ENCODE peak calls at places on chromosomes 3 and 15, in seven cellular contexts. Y is AG09319, O is NB4, F is ACHN, L is K562, I is B cell, H is HuH-7.5. U is an unnamed sample.

GRCh38 chr3:72303926-72304325 is 519.0 kb upstream of the PROK2 start:
- DNase-seq in F (no peak), H (no peak), L (no peak), I (no peak), O (no peak), Y (no peak), U (no peak)

GRCh38 chr15:44595246-44595645 is 58.3 kb downstream of the EIF3J start:
- DNase-seq in I (no peak), O (no peak), H (no peak), L (no peak), Y (no peak), F (no peak), U (no peak)

GRCh38 chr15:35430301-35430700 is 115.7 kb downstream of the DPH6 start:
- DNase-seq in F (no peak), O (no peak), Y (no peak), H (no peak), L (no peak), I (no peak), U (peak; percentile 47)

GRCh38 chr3:129315386-129315991 is 36.8 kb downstream of the HMCES start:
- DNase-seq in I (peak; percentile 65), O (peak; percentile 61), H (peak; percentile 50), L (no peak), F (peak; percentile 13), Y (no peak), U (peak; percentile 40)

GRCh38 chr3:175224051-175224450 is 364.9 kb downstream of the NAALADL2 start:
- DNase-seq in Y (no peak), O (no peak), L (no peak), H (peak; percentile 3), F (no peak), I (no peak), U (no peak)

GRCh38 chr3:4350789-4351163 is 47.6 kb downstream of the SETMAR start:
- DNase-seq in Y (peak; percentile 32), I (peak; percentile 70), H (peak; percentile 64), F (peak; percentile 55), O (peak; percentile 69), L (peak; percentile 80), U (peak; percentile 74)

GRCh38 chr3:37249717-37250116 is 75.3 kb upstream of the LRRFIP2 start:
- DNase-seq in H (no peak), I (no peak), F (no peak), L (no peak), O (no peak), Y (no peak), U (no peak)

GRCh38 chr3:186360779-186361178 is 1.3 kb downstream of the DGKG start:
- DNase-seq in I (peak; percentile 18), L (no peak), F (no peak), H (no peak), O (peak; percentile 69), Y (no peak), U (no peak)

GRCh38 chr3:50648297-50648696 is 26.4 kb upstream of the DOCK3 start:
- DNase-seq in L (no peak), O (no peak), F (no peak), I (no peak), H (no peak), Y (no peak), U (no peak)

GRCh38 chr3:33044676-33045075 is 52.3 kb downstream of the GLB1 start:
- DNase-seq in Y (no peak), L (no peak), O (no peak), I (no peak), F (no peak), H (no peak), U (no peak)

GRCh38 chr15:55907797-55908196 is 85.6 kb downstream of the NEDD4 start:
- DNase-seq in O (no peak), H (no peak), F (peak; percentile 97), Y (peak; percentile 76), I (no peak), L (no peak), U (peak; percentile 87)